ENCODE peak calls at places on chromosomes 11 and 22, in nine cellular contexts. S is stimulated activated CD8-positive, alpha-beta memory T cell treated with anti-CD3 and anti-CD28 coated beads, Interleukin-4, amount 100 ng/mL, for 4 hours; V is kidney tubule cell; I is activated naive CD4-positive, alpha-beta T cell treated with anti-CD3 and anti-CD28 coated beads for 36 hours; A is GM20000; L is retina; W is HS-27A; J is NCI-H1092 treated with DMSO at 0.1 percent for 48 hours; T is foreskin melanocyte. O is an unnamed sample.
A peak's percentile ranks its signal among the peaks of the same experiment; 100 is the strongest.

GRCh38 chr11:130449246-130449990 is 973 bp downstream of the ADAMTS15 start:
- DNase-seq in S (no peak), V (no peak), I (no peak), A (no peak), L (peak; percentile 77), W (no peak), J (no peak), T (no peak), O (no peak)

GRCh38 chr11:32088117-32088941 is 2.5 kb upstream of the RCN1 start:
- DNase-seq in S (no peak), V (peak; percentile 91), I (peak; percentile 61), A (peak; percentile 39), L (no peak), W (peak; percentile 99), J (no peak), T (no peak), O (peak; percentile 55)

GRCh38 chr22:23523746-23524145 is 56.3 kb downstream of the IGLL1 start:
- DNase-seq in S (no peak), V (no peak), I (no peak), A (no peak), L (no peak), W (no peak), J (no peak), T (no peak), O (no peak)

GRCh38 chr11:34052608-34053160 is 1.2 kb downstream of the CAPRIN1 start:
- DNase-seq in S (peak; percentile 6), V (peak; percentile 17), I (peak; percentile 31), A (no peak), L (no peak), W (peak; percentile 22), J (peak; percentile 39), T (peak; percentile 20), O (no peak)

GRCh38 chr22:20624161-20624616 is 116.8 kb downstream of the MED15 start:
- DNase-seq in S (no peak), V (peak; percentile 20), I (peak; percentile 86), A (peak; percentile 65), L (no peak), W (no peak), J (no peak), T (no peak), O (no peak)

GRCh38 chr22:47019012-47019790 is 256.8 kb downstream of the TBC1D22A start:
- DNase-seq in S (no peak), V (no peak), I (no peak), A (no peak), L (no peak), W (no peak), J (no peak), T (no peak), O (no peak)

GRCh38 chr11:18368236-18368635 is 26.1 kb upstream of the LDHA start:
- DNase-seq in S (no peak), V (peak; percentile 50), I (no peak), A (no peak), L (no peak), W (no peak), J (no peak), T (no peak), O (no peak)

GRCh38 chr11:120612363-120613263 is 101.1 kb downstream of the GRIK4 start:
- DNase-seq in S (no peak), V (peak; percentile 74), I (peak; percentile 52), A (peak; percentile 79), L (no peak), W (no peak), J (no peak), T (peak; percentile 58), O (no peak)

GRCh38 chr11:69467646-69468045 is 13.8 kb upstream of the LINC01488 start:
- DNase-seq in S (no peak), V (no peak), I (no peak), A (peak; percentile 63), L (no peak), W (no peak), J (no peak), T (no peak), O (no peak)

GRCh38 chr11:19268901-19269300 is 28.2 kb upstream of the E2F8 start:
- DNase-seq in S (no peak), V (no peak), I (no peak), A (no peak), L (no peak), W (no peak), J (no peak), T (no peak), O (no peak)

GRCh38 chr11:41446107-41446506 is 13.3 kb downstream of the LRRC4C start:
- DNase-seq in S (no peak), V (peak; percentile 85), I (no peak), A (no peak), L (no peak), W (no peak), J (no peak), T (no peak), O (no peak)

GRCh38 chr22:36829370-36830002 is 12.7 kb upstream of the PVALB start:
- DNase-seq in S (no peak), V (no peak), I (no peak), A (no peak), L (no peak), W (no peak), J (no peak), T (no peak), O (no peak)

O was measured in AG09319.